ENCODE peak calls at places on chromosome 3, in six cellular contexts. A is AG10803, J is neural crest cell, X is colonic mucosa, O is B cell, N is A549. B is an unnamed sample.

GRCh38 chr3:83514130-83514914 is 1444.5 kb upstream of the CADM2 start:
- DNase-seq in A (no peak), J (no peak), X (no peak), O (no peak), N (peak), B (peak)

GRCh38 chr3:42662813-42663535 is 9.5 kb downstream of the ZBTB47 start:
- DNase-seq in A (no peak), J (no peak), X (no peak), O (no peak), N (no peak), B (no peak)

GRCh38 chr3:135706758-135707375 is 258.7 kb upstream of the PPP2R3A start:
- DNase-seq in A (no peak), J (no peak), X (no peak), O (no peak), N (no peak), B (no peak)

GRCh38 chr3:58414538-58415197 is 19.0 kb downstream of the PDHB start:
- DNase-seq in A (peak), J (peak), X (peak), O (peak), N (peak), B (peak)

GRCh38 chr3:182364323-182364722 is 429.0 kb upstream of the ATP11B start:
- DNase-seq in A (no peak), J (no peak), X (no peak), O (no peak), N (no peak), B (no peak)

GRCh38 chr3:102113421-102114041 is 264.2 kb downstream of the NFKBIZ start:
- DNase-seq in A (no peak), J (no peak), X (no peak), O (no peak), N (peak), B (no peak)

GRCh38 chr3:185813691-185814215 is 11.1 kb downstream of the IGF2BP2 start:
- DNase-seq in A (peak), J (no peak), X (no peak), O (no peak), N (no peak), B (peak)

GRCh38 chr3:9064853-9065252 is 101.6 kb upstream of the RAD18 start:
- DNase-seq in A (peak), J (no peak), X (no peak), O (no peak), N (no peak), B (no peak)

GRCh38 chr3:170476291-170476690 is 57.6 kb downstream of the CLDN11 start:
- DNase-seq in A (no peak), J (no peak), X (no peak), O (no peak), N (no peak), B (no peak)

GRCh38 chr3:197749315-197749600 is 425 bp upstream of the FYTTD1 start:
- DNase-seq in A (peak), J (no peak), X (peak), O (peak), N (peak), B (peak)

GRCh38 chr3:15360786-15361493 is 28.6 kb upstream of the SH3BP5 start:
- DNase-seq in A (peak), J (no peak), X (no peak), O (no peak), N (no peak), B (peak)

GRCh38 chr3:183287301-183287971 is 34.4 kb downstream of the B3GNT5 start:
- DNase-seq in A (peak), J (no peak), X (no peak), O (no peak), N (peak), B (peak)

GRCh38 chr3:50299929-50300680 is 900 bp upstream of the HYAL3 start:
- DNase-seq in A (peak), J (no peak), X (peak), O (no peak), N (no peak), B (peak)

GRCh38 chr3:50297896-50298725 is 1.1 kb downstream of the HYAL3 start:
- DNase-seq in A (no peak), J (no peak), X (peak), O (no peak), N (no peak), B (no peak)

GRCh38 chr3:50297384-50297775 is 1.8 kb downstream of the HYAL3 start:
- DNase-seq in A (no peak), J (no peak), X (no peak), O (no peak), N (no peak), B (no peak)

GRCh38 chr3:50299638-50299928 is 378 bp upstream of the HYAL3 start:
- DNase-seq in A (no peak), J (no peak), X (no peak), O (no peak), N (no peak), B (no peak)

GRCh38 chr3:50298836-50299637 is at the start of the genes HYAL3 and NAA80:
- DNase-seq in A (peak), J (peak), X (peak), O (peak), N (peak), B (peak)
- TF ChIP-seq CTCF in A (peak), J (peak), X (peak), O (peak), N (no peak), B (peak)

GRCh38 chr3:119257654-119258410 is 17.2 kb upstream of the B4GALT4 start:
- DNase-seq in A (peak), J (no peak), X (peak), O (no peak), N (peak), B (peak)
- TF ChIP-seq CTCF in A (no peak), J (no peak), X (no peak), O (no peak), N (no peak), B (no peak)

DNA sequence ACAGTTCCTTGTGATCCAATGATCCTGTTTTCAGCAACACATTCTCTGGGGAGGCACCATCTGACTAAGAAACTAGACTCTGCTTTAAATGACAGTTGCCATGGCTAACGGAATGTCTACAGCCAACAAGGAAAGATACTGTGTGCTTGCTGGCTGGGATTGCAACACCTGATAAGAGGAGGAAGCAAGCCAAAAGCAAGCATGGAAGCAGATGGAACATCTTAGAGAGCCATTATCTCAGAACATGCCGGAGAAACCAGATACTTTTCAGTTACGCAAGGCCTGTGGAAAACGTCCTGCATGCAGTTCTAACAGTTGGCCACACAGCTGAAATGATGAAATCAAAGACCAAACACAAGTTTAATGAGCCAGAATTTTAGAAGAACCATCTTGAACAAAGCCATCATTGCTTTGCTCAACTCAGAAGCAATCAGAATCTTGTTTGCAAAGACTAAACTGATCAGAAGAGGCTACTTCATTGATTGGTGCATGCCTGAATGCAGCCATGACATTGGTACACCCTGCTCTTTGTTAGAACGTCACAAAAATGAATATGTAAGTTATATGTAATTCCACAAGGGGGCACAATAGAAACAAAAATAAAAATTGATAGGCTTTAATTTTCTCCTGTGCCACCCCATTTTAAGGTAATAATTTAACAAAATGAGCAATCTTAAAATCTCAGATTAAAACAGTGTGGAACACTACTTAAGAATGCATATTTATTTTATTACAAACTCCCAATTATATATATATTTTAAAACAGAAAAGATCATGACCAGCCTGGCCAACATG is 50.8 kb downstream of the GXYLT2 start:
- DNase-seq in A (peak), J (peak), X (peak), O (peak), N (peak), B (peak)
- TF ChIP-seq CTCF in A (peak), J (peak), X (peak), O (peak), N (peak), B (peak)

DNA sequence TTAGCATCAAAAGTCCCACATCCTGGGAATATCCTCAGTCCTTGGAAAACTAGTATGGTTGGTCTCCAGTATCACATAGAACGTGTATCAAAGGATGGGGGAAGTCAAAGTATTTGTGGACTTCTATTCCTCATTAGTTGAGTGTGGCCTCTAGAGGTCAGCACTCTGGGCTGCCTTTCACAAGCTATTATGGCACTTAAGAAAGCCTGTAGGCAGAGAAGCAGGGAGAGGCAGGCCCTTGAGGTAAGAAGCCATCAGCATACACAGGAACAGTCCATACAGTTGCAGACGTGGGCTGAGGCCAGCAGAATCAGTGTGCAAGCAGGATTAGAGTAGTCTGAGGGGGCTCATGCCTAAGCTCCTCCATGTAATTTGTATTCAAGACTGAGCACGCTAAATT is 341.7 kb downstream of the CLSTN2 start:
- DNase-seq in A (peak), J (peak), X (no peak), O (no peak), N (peak), B (peak)
- TF ChIP-seq CTCF in A (peak), J (peak), X (no peak), O (no peak), N (peak), B (no peak)

GRCh38 chr3:128491071-128491899 is 1.7 kb downstream of the GATA2 start:
- DNase-seq in A (no peak), J (no peak), X (no peak), O (peak), N (no peak), B (no peak)

GRCh38 chr3:128490650-128491070 is 2.3 kb downstream of the GATA2 start:
- DNase-seq in A (no peak), J (no peak), X (no peak), O (no peak), N (no peak), B (no peak)

GRCh38 chr3:128488995-128489859 is 3.8 kb downstream of the GATA2 start:
- DNase-seq in A (peak), J (no peak), X (peak), O (peak), N (no peak), B (peak)

GRCh38 chr3:128488636-128488994 is 4.4 kb downstream of the GATA2 start:
- DNase-seq in A (no peak), J (no peak), X (no peak), O (no peak), N (no peak), B (no peak)

DNA sequence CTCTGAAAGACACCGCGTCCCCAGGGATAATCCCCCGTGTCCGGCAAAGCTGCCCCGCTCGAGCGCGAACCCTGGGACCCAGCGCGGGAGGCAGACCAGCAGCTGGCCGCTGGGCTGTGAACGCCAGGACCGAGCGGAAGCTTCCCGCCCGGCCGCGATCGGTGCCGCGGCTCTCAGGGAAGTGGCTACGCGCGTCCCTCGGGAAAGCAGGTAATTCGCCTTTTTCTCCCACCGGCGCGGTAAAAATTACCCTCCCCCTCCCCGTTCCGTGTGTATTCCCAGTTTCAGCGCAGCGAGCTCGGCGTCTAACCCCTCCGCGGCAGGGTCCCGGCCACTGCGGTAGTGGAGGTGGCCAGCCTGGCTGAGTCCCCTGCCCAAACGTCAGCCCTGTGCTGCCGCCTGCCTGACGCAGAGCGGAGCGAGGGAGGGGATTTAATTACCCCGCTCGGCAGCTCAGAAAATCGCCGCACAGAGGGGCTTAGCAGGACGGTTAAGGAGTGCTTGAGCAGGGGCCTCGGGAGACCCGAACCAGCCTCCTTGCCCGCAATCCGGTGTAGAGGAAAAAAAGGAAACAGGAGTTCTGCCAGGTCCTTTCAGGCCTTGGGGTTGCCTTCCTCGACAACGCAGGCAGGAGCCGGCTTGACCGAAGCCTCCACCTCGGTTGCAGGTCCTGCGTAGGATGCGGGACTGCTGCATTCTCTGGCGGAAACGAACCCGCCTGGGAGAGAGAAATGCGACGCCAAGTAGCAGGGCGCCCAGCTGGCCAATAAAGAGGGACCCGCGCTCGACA is 2.9 kb downstream of the GATA2 start:
- DNase-seq in A (no peak), J (peak), X (peak), O (no peak), N (no peak), B (peak)
- TF ChIP-seq CTCF in A (peak), J (no peak), X (no peak), O (no peak), N (no peak), B (no peak)

GRCh38 chr3:184642623-184643308 is 69.1 kb downstream of the MAGEF1 start:
- DNase-seq in A (no peak), J (no peak), X (no peak), O (no peak), N (no peak), B (no peak)
- TF ChIP-seq CTCF in A (no peak), J (no peak), X (no peak), O (no peak), N (no peak), B (no peak)

GRCh38 chr3:112642912-112643506 is 2.1 kb upstream of the CCDC80 start:
- DNase-seq in A (peak), J (peak), X (peak), O (peak), N (peak), B (peak)
- TF ChIP-seq CTCF in A (peak), J (peak), X (peak), O (peak), N (peak), B (peak)

GRCh38 chr3:52533623-52534280 is at the start of gene NT5DC2:
- DNase-seq in A (peak), J (peak), X (peak), O (peak), N (peak), B (peak)
- TF ChIP-seq CTCF in A (no peak), J (no peak), X (no peak), O (no peak), N (peak), B (no peak)